ENCODE peak calls at places on chromosome 2, in ten cellular contexts. One of them, this sample, is unnamed.

GRCh38 chr2:81481242-81481993 is 1176.9 kb upstream of the LRRTM1 start:
- DNase-seq in gastrocnemius medialis: no peak
- DNase-seq in SJSA1: no peak
- DNase-seq in neural progenitor cell: no peak
- DNase-seq in small intestine: no peak
- DNase-seq in left ventricle myocardium inferior: peak; percentile 11
- DNase-seq in upper lobe of right lung: peak; percentile 58
- DNase-seq in IMR-90: no peak
- DNase-seq in right lobe of liver: peak; percentile 14
- DNase-seq in colonic mucosa: no peak
- DNase-seq in this sample: no peak

GRCh38 chr2:91442246-91442905 is 2750.9 kb downstream of the RPIA start:
- DNase-seq in gastrocnemius medialis: no peak
- DNase-seq in SJSA1: no peak
- DNase-seq in neural progenitor cell: peak; percentile 2
- DNase-seq in small intestine: no peak
- DNase-seq in left ventricle myocardium inferior: peak; percentile 15
- DNase-seq in upper lobe of right lung: peak; percentile 70
- DNase-seq in IMR-90: no peak
- DNase-seq in right lobe of liver: peak; percentile 27
- DNase-seq in colonic mucosa: peak; percentile 18
- DNase-seq in this sample: no peak

GRCh38 chr2:54416166-54416798 is 39.8 kb upstream of the SPTBN1 start:
- DNase-seq in gastrocnemius medialis: no peak
- DNase-seq in SJSA1: no peak
- DNase-seq in neural progenitor cell: no peak
- DNase-seq in small intestine: no peak
- DNase-seq in left ventricle myocardium inferior: peak; percentile 33
- DNase-seq in upper lobe of right lung: peak; percentile 81
- DNase-seq in IMR-90: peak; percentile 37
- DNase-seq in right lobe of liver: no peak
- DNase-seq in colonic mucosa: no peak
- DNase-seq in this sample: no peak

GRCh38 chr2:203431391-203432185 is 103.4 kb downstream of the ABI2 start:
- DNase-seq in gastrocnemius medialis: no peak
- DNase-seq in SJSA1: no peak
- DNase-seq in neural progenitor cell: no peak
- DNase-seq in small intestine: peak; percentile 55
- DNase-seq in left ventricle myocardium inferior: no peak
- DNase-seq in upper lobe of right lung: no peak
- DNase-seq in IMR-90: peak; percentile 10
- DNase-seq in right lobe of liver: no peak
- DNase-seq in colonic mucosa: no peak
- DNase-seq in this sample: no peak

GRCh38 chr2:33620-34019 is 12.7 kb downstream of the FAM110C start:
- DNase-seq in gastrocnemius medialis: no peak
- DNase-seq in SJSA1: no peak
- DNase-seq in neural progenitor cell: no peak
- DNase-seq in small intestine: peak; percentile 94
- DNase-seq in left ventricle myocardium inferior: no peak
- DNase-seq in upper lobe of right lung: no peak
- DNase-seq in IMR-90: no peak
- DNase-seq in right lobe of liver: no peak
- DNase-seq in colonic mucosa: peak; percentile 75
- DNase-seq in this sample: no peak

GRCh38 chr2:107002735-107003134 is 116.8 kb upstream of the ST6GAL2 start:
- DNase-seq in gastrocnemius medialis: no peak
- DNase-seq in SJSA1: no peak
- DNase-seq in neural progenitor cell: no peak
- DNase-seq in small intestine: no peak
- DNase-seq in left ventricle myocardium inferior: no peak
- DNase-seq in upper lobe of right lung: no peak
- DNase-seq in IMR-90: no peak
- DNase-seq in right lobe of liver: no peak
- DNase-seq in colonic mucosa: no peak
- DNase-seq in this sample: no peak

GRCh38 chr2:70904371-70905216 is 31.1 kb upstream of the ATP6V1B1 start:
- DNase-seq in gastrocnemius medialis: no peak
- DNase-seq in SJSA1: peak; percentile 40
- DNase-seq in neural progenitor cell: peak; percentile 81
- DNase-seq in small intestine: no peak
- DNase-seq in left ventricle myocardium inferior: no peak
- DNase-seq in upper lobe of right lung: no peak
- DNase-seq in IMR-90: no peak
- DNase-seq in right lobe of liver: no peak
- DNase-seq in colonic mucosa: no peak
- DNase-seq in this sample: no peak

GRCh38 chr2:74219846-74220486 is 21.6 kb downstream of the MTHFD2 start:
- DNase-seq in gastrocnemius medialis: no peak
- DNase-seq in SJSA1: no peak
- DNase-seq in neural progenitor cell: no peak
- DNase-seq in small intestine: no peak
- DNase-seq in left ventricle myocardium inferior: no peak
- DNase-seq in upper lobe of right lung: no peak
- DNase-seq in IMR-90: no peak
- DNase-seq in right lobe of liver: no peak
- DNase-seq in colonic mucosa: no peak
- DNase-seq in this sample: no peak

GRCh38 chr2:106107509-106108131 is 86.5 kb downstream of the UXS1 start:
- DNase-seq in gastrocnemius medialis: peak; percentile 41
- DNase-seq in SJSA1: peak; percentile 65
- DNase-seq in neural progenitor cell: no peak
- DNase-seq in small intestine: no peak
- DNase-seq in left ventricle myocardium inferior: no peak
- DNase-seq in upper lobe of right lung: no peak
- DNase-seq in IMR-90: peak; percentile 81
- DNase-seq in right lobe of liver: no peak
- DNase-seq in colonic mucosa: no peak
- DNase-seq in this sample: no peak

GRCh38 chr2:202609381-202610145 is 25.2 kb upstream of the FAM117B start:
- DNase-seq in gastrocnemius medialis: no peak
- DNase-seq in SJSA1: no peak
- DNase-seq in neural progenitor cell: no peak
- DNase-seq in small intestine: peak; percentile 42
- DNase-seq in left ventricle myocardium inferior: no peak
- DNase-seq in upper lobe of right lung: no peak
- DNase-seq in IMR-90: no peak
- DNase-seq in right lobe of liver: no peak
- DNase-seq in colonic mucosa: peak; percentile 47
- DNase-seq in this sample: no peak

GRCh38 chr2:10550206-10551001 is 102.3 kb upstream of the ODC1 start:
- DNase-seq in gastrocnemius medialis: no peak
- DNase-seq in SJSA1: no peak
- DNase-seq in neural progenitor cell: no peak
- DNase-seq in small intestine: no peak
- DNase-seq in left ventricle myocardium inferior: no peak
- DNase-seq in upper lobe of right lung: no peak
- DNase-seq in IMR-90: no peak
- DNase-seq in right lobe of liver: no peak
- DNase-seq in colonic mucosa: no peak
- DNase-seq in this sample: no peak

GRCh38 chr2:47076586-47077441 is 78.3 kb downstream of the STPG4 start:
- DNase-seq in gastrocnemius medialis: peak; percentile 31
- DNase-seq in SJSA1: peak; percentile 98
- DNase-seq in neural progenitor cell: no peak
- DNase-seq in small intestine: peak; percentile 36
- DNase-seq in left ventricle myocardium inferior: no peak
- DNase-seq in upper lobe of right lung: peak; percentile 75
- DNase-seq in IMR-90: peak; percentile 97
- DNase-seq in right lobe of liver: peak; percentile 42
- DNase-seq in colonic mucosa: peak; percentile 60
- DNase-seq in this sample: no peak

GRCh38 chr2:207423886-207424285 is 105.9 kb upstream of the CREB1 start:
- DNase-seq in gastrocnemius medialis: no peak
- DNase-seq in SJSA1: peak; percentile 79
- DNase-seq in neural progenitor cell: no peak
- DNase-seq in small intestine: no peak
- DNase-seq in left ventricle myocardium inferior: no peak
- DNase-seq in upper lobe of right lung: no peak
- DNase-seq in IMR-90: peak; percentile 98
- DNase-seq in right lobe of liver: no peak
- DNase-seq in colonic mucosa: no peak
- DNase-seq in this sample: no peak

GRCh38 chr2:133591164-133591563 is 22.9 kb upstream of the NCKAP5 start:
- DNase-seq in gastrocnemius medialis: peak; percentile 45
- DNase-seq in SJSA1: no peak
- DNase-seq in neural progenitor cell: no peak
- DNase-seq in small intestine: peak; percentile 29
- DNase-seq in left ventricle myocardium inferior: peak; percentile 60
- DNase-seq in upper lobe of right lung: no peak
- DNase-seq in IMR-90: no peak
- DNase-seq in right lobe of liver: no peak
- DNase-seq in colonic mucosa: peak; percentile 44
- DNase-seq in this sample: no peak

GRCh38 chr2:220991972-220992371 is 580.1 kb downstream of the EPHA4 start:
- DNase-seq in gastrocnemius medialis: no peak
- DNase-seq in SJSA1: no peak
- DNase-seq in neural progenitor cell: no peak
- DNase-seq in small intestine: no peak
- DNase-seq in left ventricle myocardium inferior: no peak
- DNase-seq in upper lobe of right lung: no peak
- DNase-seq in IMR-90: no peak
- DNase-seq in right lobe of liver: no peak
- DNase-seq in colonic mucosa: no peak
- DNase-seq in this sample: no peak

DNA sequence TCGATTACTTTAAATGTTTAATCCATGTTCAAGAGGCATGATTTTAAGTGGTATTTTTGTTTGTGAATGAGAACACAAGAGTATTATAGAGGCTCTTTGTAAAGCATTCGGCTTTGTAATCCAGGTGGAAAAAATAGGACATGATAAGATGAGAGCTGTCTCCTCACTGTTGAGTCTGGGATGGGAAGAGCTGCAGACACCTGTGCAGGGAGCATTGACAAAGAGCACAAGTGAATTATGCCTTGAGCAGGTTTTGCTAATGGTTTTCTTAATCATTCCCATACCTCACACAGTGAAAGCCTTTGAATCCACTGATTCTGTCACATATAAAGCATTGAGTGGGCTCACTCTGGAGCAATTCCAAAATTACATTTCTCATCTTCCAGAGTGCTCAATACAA is 9.6 kb downstream of the COL6A3 start:
- DNase-seq in gastrocnemius medialis: no peak
- DNase-seq in SJSA1: no peak
- DNase-seq in neural progenitor cell: no peak
- DNase-seq in small intestine: no peak
- DNase-seq in left ventricle myocardium inferior: no peak
- DNase-seq in upper lobe of right lung: no peak
- DNase-seq in IMR-90: no peak
- DNase-seq in right lobe of liver: no peak
- DNase-seq in colonic mucosa: no peak
- DNase-seq in this sample: no peak
- H3K4me3 ChIP-seq in gastrocnemius medialis: no peak overlapping the region
- H3K4me3 ChIP-seq in SJSA1: no peak overlapping the region
- H3K4me3 ChIP-seq in neural progenitor cell: no peak overlapping the region
- H3K4me3 ChIP-seq in small intestine: no peak overlapping the region
- H3K4me3 ChIP-seq in left ventricle myocardium inferior: peak overlapping the region; percentile 3
- H3K4me3 ChIP-seq in upper lobe of right lung: no peak overlapping the region
- H3K4me3 ChIP-seq in IMR-90: no peak overlapping the region
- H3K4me3 ChIP-seq in right lobe of liver: no peak overlapping the region
- H3K4me3 ChIP-seq in colonic mucosa: no peak overlapping the region
- H3K4me3 ChIP-seq in this sample: no peak overlapping the region

GRCh38 chr2:217060516-217060915 is 200.7 kb upstream of the TNP1 start:
- DNase-seq in gastrocnemius medialis: no peak
- DNase-seq in SJSA1: no peak
- DNase-seq in neural progenitor cell: no peak
- DNase-seq in small intestine: no peak
- DNase-seq in left ventricle myocardium inferior: no peak
- DNase-seq in upper lobe of right lung: no peak
- DNase-seq in IMR-90: no peak
- DNase-seq in right lobe of liver: no peak
- DNase-seq in colonic mucosa: no peak
- DNase-seq in this sample: no peak
- H3K4me1 ChIP-seq in gastrocnemius medialis: peaks cover 3% of the 10 kb centered on the region
- H3K4me1 ChIP-seq in SJSA1: peaks cover 24% of the 10 kb centered on the region
- H3K4me1 ChIP-seq in neural progenitor cell: peaks cover 34% of the 10 kb centered on the region
- H3K4me1 ChIP-seq in small intestine: no peaks in the 10 kb centered on the region
- H3K4me1 ChIP-seq in left ventricle myocardium inferior: peaks cover 32% of the 10 kb centered on the region
- H3K4me1 ChIP-seq in upper lobe of right lung: no peaks in the 10 kb centered on the region
- H3K4me1 ChIP-seq in IMR-90: peaks cover 6% of the 10 kb centered on the region
- H3K4me1 ChIP-seq in right lobe of liver: no peaks in the 10 kb centered on the region
- H3K4me1 ChIP-seq in colonic mucosa: no peaks in the 10 kb centered on the region
- H3K4me1 ChIP-seq in this sample: no peaks in the 10 kb centered on the region

GRCh38 chr2:38610851-38611801 is 8.4 kb upstream of the HNRNPLL start:
- DNase-seq in gastrocnemius medialis: no peak
- DNase-seq in SJSA1: no peak
- DNase-seq in neural progenitor cell: no peak
- DNase-seq in small intestine: peak; percentile 51
- DNase-seq in left ventricle myocardium inferior: no peak
- DNase-seq in upper lobe of right lung: no peak
- DNase-seq in IMR-90: peak; percentile 77
- DNase-seq in right lobe of liver: no peak
- DNase-seq in colonic mucosa: no peak
- DNase-seq in this sample: no peak
- H3K4me3 ChIP-seq in gastrocnemius medialis: no peak overlapping the region
- H3K4me3 ChIP-seq in SJSA1: no peak overlapping the region
- H3K4me3 ChIP-seq in neural progenitor cell: no peak overlapping the region
- H3K4me3 ChIP-seq in small intestine: no peak overlapping the region
- H3K4me3 ChIP-seq in left ventricle myocardium inferior: no peak overlapping the region
- H3K4me3 ChIP-seq in upper lobe of right lung: no peak overlapping the region
- H3K4me3 ChIP-seq in IMR-90: no peak overlapping the region
- H3K4me3 ChIP-seq in right lobe of liver: no peak overlapping the region
- H3K4me3 ChIP-seq in colonic mucosa: no peak overlapping the region
- H3K4me3 ChIP-seq in this sample: no peak overlapping the region

GRCh38 chr2:136208682-136209081 is 90.7 kb upstream of the CXCR4 start:
- DNase-seq in gastrocnemius medialis: no peak
- DNase-seq in SJSA1: no peak
- DNase-seq in neural progenitor cell: no peak
- DNase-seq in small intestine: no peak
- DNase-seq in left ventricle myocardium inferior: no peak
- DNase-seq in upper lobe of right lung: no peak
- DNase-seq in IMR-90: no peak
- DNase-seq in right lobe of liver: no peak
- DNase-seq in colonic mucosa: no peak
- DNase-seq in this sample: no peak

GRCh38 chr2:136211671-136212070 is 93.7 kb upstream of the CXCR4 start:
- DNase-seq in gastrocnemius medialis: no peak
- DNase-seq in SJSA1: no peak
- DNase-seq in neural progenitor cell: no peak
- DNase-seq in small intestine: no peak
- DNase-seq in left ventricle myocardium inferior: no peak
- DNase-seq in upper lobe of right lung: no peak
- DNase-seq in IMR-90: no peak
- DNase-seq in right lobe of liver: no peak
- DNase-seq in colonic mucosa: no peak
- DNase-seq in this sample: no peak

GRCh38 chr2:136207665-136208064 is 89.7 kb upstream of the CXCR4 start:
- DNase-seq in gastrocnemius medialis: no peak
- DNase-seq in SJSA1: no peak
- DNase-seq in neural progenitor cell: no peak
- DNase-seq in small intestine: no peak
- DNase-seq in left ventricle myocardium inferior: no peak
- DNase-seq in upper lobe of right lung: no peak
- DNase-seq in IMR-90: no peak
- DNase-seq in right lobe of liver: no peak
- DNase-seq in colonic mucosa: no peak
- DNase-seq in this sample: no peak

GRCh38 chr2:136210822-136211221 is 92.9 kb upstream of the CXCR4 start:
- DNase-seq in gastrocnemius medialis: no peak
- DNase-seq in SJSA1: no peak
- DNase-seq in neural progenitor cell: no peak
- DNase-seq in small intestine: no peak
- DNase-seq in left ventricle myocardium inferior: no peak
- DNase-seq in upper lobe of right lung: no peak
- DNase-seq in IMR-90: no peak
- DNase-seq in right lobe of liver: no peak
- DNase-seq in colonic mucosa: no peak
- DNase-seq in this sample: no peak

GRCh38 chr2:136209540-136210264 is 91.8 kb upstream of the CXCR4 start:
- DNase-seq in gastrocnemius medialis: no peak
- DNase-seq in SJSA1: no peak
- DNase-seq in neural progenitor cell: no peak
- DNase-seq in small intestine: no peak
- DNase-seq in left ventricle myocardium inferior: no peak
- DNase-seq in upper lobe of right lung: no peak
- DNase-seq in IMR-90: no peak
- DNase-seq in right lobe of liver: no peak
- DNase-seq in colonic mucosa: no peak
- DNase-seq in this sample: no peak
- H3K4me1 ChIP-seq in gastrocnemius medialis: no peaks in the 10 kb centered on the region
- H3K4me1 ChIP-seq in SJSA1: no peaks in the 10 kb centered on the region
- H3K4me1 ChIP-seq in neural progenitor cell: peaks cover 6% of the 10 kb centered on the region
- H3K4me1 ChIP-seq in small intestine: no peaks in the 10 kb centered on the region
- H3K4me1 ChIP-seq in left ventricle myocardium inferior: no peaks in the 10 kb centered on the region
- H3K4me1 ChIP-seq in upper lobe of right lung: peaks cover 15% of the 10 kb centered on the region
- H3K4me1 ChIP-seq in IMR-90: no peaks in the 10 kb centered on the region
- H3K4me1 ChIP-seq in right lobe of liver: no peaks in the 10 kb centered on the region
- H3K4me1 ChIP-seq in colonic mucosa: no peaks in the 10 kb centered on the region
- H3K4me1 ChIP-seq in this sample: no peaks in the 10 kb centered on the region

This sample was measured in iPS DF 6.9.